ENCODE peak calls at places on chromosomes 16 and 17, in eight cellular contexts. P, Y, F, X, U, O, Q and Z are unnamed samples.

GRCh38 chr17:46192211-46192483 is 1.1 kb downstream of the KANSL1 start:
- DNase-seq in P (no peak), Y (no peak), F (no peak), X (no peak), U (no peak), O (no peak), Q (no peak), Z (no peak)

GRCh38 chr17:69640073-69640472 is 225.6 kb downstream of the MAP2K6 start:
- DNase-seq in P (no peak), Y (no peak), F (no peak), X (no peak), U (no peak), O (no peak), Q (no peak), Z (no peak)

GRCh38 chr17:39737331-39737760 is 392 bp upstream of the GRB7 start:
- DNase-seq in P (no peak), Y (no peak), F (no peak), X (no peak), U (no peak), O (no peak), Q (no peak), Z (no peak)

GRCh38 chr17:40791808-40792436 is 7.8 kb downstream of the KRT28 start:
- DNase-seq in P (peak), Y (no peak), F (peak), X (no peak), U (peak), O (no peak), Q (peak), Z (no peak)

GRCh38 chr17:29844339-29845048 is 85.5 kb downstream of the SSH2 start:
- DNase-seq in P (no peak), Y (no peak), F (no peak), X (no peak), U (no peak), O (no peak), Q (no peak), Z (no peak)

GRCh38 chr17:59761385-59762021 is 54.0 kb downstream of the VMP1 start:
- DNase-seq in P (no peak), Y (no peak), F (no peak), X (no peak), U (no peak), O (no peak), Q (peak), Z (no peak)

GRCh38 chr16:15649727-15650018 is 372 bp upstream of the NDE1 start:
- DNase-seq in P (no peak), Y (no peak), F (no peak), X (no peak), U (no peak), O (no peak), Q (no peak), Z (no peak)

GRCh38 chr17:5921919-5922318 is 148.3 kb upstream of the WSCD1 start:
- DNase-seq in P (no peak), Y (no peak), F (no peak), X (no peak), U (no peak), O (no peak), Q (peak), Z (no peak)

GRCh38 chr17:42795061-42795460 is 3.4 kb downstream of the COA3 start:
- DNase-seq in P (no peak), Y (no peak), F (no peak), X (no peak), U (no peak), O (no peak), Q (no peak), Z (no peak)

GRCh38 chr17:28554565-28554964 is 2.1 kb upstream of the UNC119 start:
- DNase-seq in P (no peak), Y (no peak), F (no peak), X (no peak), U (no peak), O (no peak), Q (peak), Z (no peak)

GRCh38 chr17:45794840-45795239 is 10.7 kb downstream of the CRHR1 start:
- DNase-seq in P (peak), Y (no peak), F (no peak), X (no peak), U (no peak), O (no peak), Q (peak), Z (no peak)

GRCh38 chr17:72025113-72025512 is 95.7 kb upstream of the SOX9 start:
- DNase-seq in P (no peak), Y (no peak), F (no peak), X (no peak), U (no peak), O (no peak), Q (no peak), Z (no peak)